ENCODE peak calls at places on chromosomes 13 and 19, in nine cellular contexts. F, M, Z, A, H, O, K, J and V are unnamed samples.

GRCh38 chr19:38061294-38061693 is 154.3 kb downstream of the SIPA1L3 start:
- DNase-seq in M (peak), Z (no peak), F (peak), A (no peak), H (peak), O (no peak), K (peak), J (peak), V (peak)

GRCh38 chr13:60617863-60618733 is 221.1 kb downstream of the TDRD3 start:
- DNase-seq in H (peak), A (no peak), O (no peak), F (peak), M (no peak), K (peak), J (peak), Z (no peak), V (peak)

GRCh38 chr13:80438521-80438920 is 97.6 kb upstream of the SPRY2 start:
- DNase-seq in K (no peak), Z (no peak), J (no peak), A (no peak), O (no peak), F (no peak), H (no peak), M (no peak), V (no peak)

GRCh38 chr13:66162470-66162869 is 1067.7 kb downstream of the PCDH9 start:
- DNase-seq in J (no peak), M (no peak), O (no peak), F (no peak), Z (no peak), A (no peak), K (no peak), H (no peak), V (no peak)

GRCh38 chr13:73254827-73255226 is 196.0 kb downstream of the KLF5 start:
- DNase-seq in K (no peak), A (no peak), M (no peak), J (no peak), H (peak), Z (no peak), F (no peak), O (no peak), V (no peak)

GRCh38 chr13:90414691-90415596 is 932.5 kb upstream of the MIR17HG start:
- DNase-seq in K (peak), J (peak), F (peak), O (no peak), A (no peak), H (peak), Z (no peak), M (peak), V (peak)

GRCh38 chr13:21361123-21361522 is 98.0 kb downstream of the ZDHHC20 start:
- DNase-seq in Z (no peak), F (no peak), H (no peak), J (no peak), M (no peak), O (no peak), K (no peak), A (no peak), V (no peak)

GRCh38 chr13:21297452-21297851 is 121.0 kb downstream of the MRPL57 start:
- DNase-seq in A (no peak), K (no peak), H (no peak), M (no peak), F (no peak), J (no peak), O (no peak), Z (no peak), V (peak)

GRCh38 chr13:47904891-47905290 is 96.2 kb downstream of the SUCLA2 start:
- DNase-seq in M (no peak), F (no peak), O (no peak), Z (no peak), A (no peak), J (no peak), H (no peak), K (no peak), V (no peak)

GRCh38 chr13:109784590-109785140 is 1.7 kb downstream of the IRS2 start:
- DNase-seq in M (no peak), Z (peak), K (peak), A (peak), O (peak), F (peak), J (peak), H (peak), V (peak)

GRCh38 chr13:113421673-113422270 is 31.5 kb downstream of the ADPRHL1 start:
- DNase-seq in J (no peak), F (peak), A (no peak), Z (no peak), O (no peak), H (no peak), M (peak), K (peak), V (peak)

GRCh38 chr13:51647067-51647466 is 62.8 kb downstream of the WDFY2 start:
- DNase-seq in O (no peak), M (no peak), Z (no peak), A (no peak), F (no peak), K (no peak), J (no peak), H (no peak), V (no peak)

GRCh38 chr13:41178040-41178439 is 16.3 kb downstream of the KBTBD7 start:
- DNase-seq in M (no peak), A (no peak), Z (no peak), F (peak), O (no peak), H (no peak), K (peak), J (no peak), V (peak)

GRCh38 chr13:72884111-72884510 is 102.2 kb downstream of the PIBF1 start:
- DNase-seq in O (no peak), M (no peak), J (no peak), A (no peak), F (peak), H (no peak), K (no peak), Z (no peak), V (peak)

GRCh38 chr19:55253842-55254624 is 4.8 kb downstream of the PPP6R1 start:
- DNase-seq in M (no peak), Z (no peak), F (no peak), H (no peak), A (no peak), O (peak), J (no peak), K (no peak), V (no peak)

GRCh38 chr13:32720026-32720425 is 133.8 kb downstream of the PDS5B start:
- DNase-seq in K (peak), H (no peak), M (no peak), A (no peak), J (no peak), Z (no peak), O (no peak), F (peak), V (peak)

GRCh38 chr13:75153834-75154233 is 328.1 kb downstream of the TBC1D4 start:
- DNase-seq in F (peak), O (no peak), H (no peak), J (no peak), Z (no peak), K (no peak), M (no peak), A (no peak), V (peak)

GRCh38 chr19:15448778-15449619 is 757 bp downstream of the WIZ start:
- DNase-seq in K (no peak), F (peak), H (no peak), M (no peak), O (peak), Z (no peak), J (no peak), A (no peak), V (peak)
- TF ChIP-seq CTCF in K (no peak), F (no peak), H (no peak), M (no peak), O (no peak), Z (no peak), J (no peak), A (no peak), V (no peak)

DNA sequence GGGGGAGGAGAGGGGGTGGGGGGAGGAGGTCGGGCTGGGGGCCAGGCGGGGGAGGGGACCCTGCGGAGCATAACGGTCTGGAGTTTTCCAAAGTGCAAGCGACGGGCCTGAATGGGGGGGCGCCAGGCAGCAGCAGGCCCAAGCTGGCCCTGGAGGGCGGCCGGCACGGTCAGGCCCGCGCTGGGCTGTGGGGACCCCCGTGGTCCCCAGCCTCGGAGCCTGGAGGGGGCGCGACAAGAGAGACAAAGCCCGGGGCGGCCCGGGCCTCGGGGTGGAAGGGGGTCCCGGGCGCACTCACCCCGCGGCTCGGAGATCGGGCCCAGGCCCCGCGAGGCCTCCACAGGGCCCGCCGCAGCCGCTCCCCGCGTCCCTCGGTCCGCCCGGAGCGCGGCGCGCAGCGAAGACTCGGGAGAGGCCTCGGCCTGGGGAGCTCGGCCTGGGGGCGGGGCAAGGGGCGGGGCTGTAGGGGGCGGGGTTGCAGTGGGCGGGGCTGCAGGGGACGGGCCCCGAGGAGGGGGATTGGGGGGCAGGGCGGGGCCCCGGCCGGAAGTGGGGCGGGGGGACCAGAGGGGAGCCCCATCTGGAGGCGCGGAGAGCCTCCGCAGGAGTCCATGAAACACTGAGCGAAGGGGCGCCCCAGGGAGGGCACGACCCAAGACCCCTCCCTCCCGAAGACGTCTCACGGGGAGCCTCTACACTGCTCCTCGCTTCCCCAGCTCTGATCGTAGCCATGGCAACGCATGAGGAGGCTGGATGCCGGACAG is 47.6 kb downstream of the PTPRS start:
- DNase-seq in K (peak), O (peak), Z (peak), H (peak), A (peak), M (peak), J (peak), F (peak), V (peak)
- H3K4me3 ChIP-seq in K (peak), O (peak), Z (peak), H (peak), A (peak), M (peak), J (peak), F (peak), V (peak)

GRCh38 chr13:63636231-63636993 is 2220.8 kb upstream of the PCDH20 start:
- DNase-seq in M (no peak), F (peak), A (no peak), J (no peak), H (peak), K (no peak), Z (no peak), O (no peak), V (peak)
- TF ChIP-seq CTCF in M (peak), F (peak), A (no peak), J (peak), H (peak), K (peak), Z (no peak), O (peak), V (peak)

DNA sequence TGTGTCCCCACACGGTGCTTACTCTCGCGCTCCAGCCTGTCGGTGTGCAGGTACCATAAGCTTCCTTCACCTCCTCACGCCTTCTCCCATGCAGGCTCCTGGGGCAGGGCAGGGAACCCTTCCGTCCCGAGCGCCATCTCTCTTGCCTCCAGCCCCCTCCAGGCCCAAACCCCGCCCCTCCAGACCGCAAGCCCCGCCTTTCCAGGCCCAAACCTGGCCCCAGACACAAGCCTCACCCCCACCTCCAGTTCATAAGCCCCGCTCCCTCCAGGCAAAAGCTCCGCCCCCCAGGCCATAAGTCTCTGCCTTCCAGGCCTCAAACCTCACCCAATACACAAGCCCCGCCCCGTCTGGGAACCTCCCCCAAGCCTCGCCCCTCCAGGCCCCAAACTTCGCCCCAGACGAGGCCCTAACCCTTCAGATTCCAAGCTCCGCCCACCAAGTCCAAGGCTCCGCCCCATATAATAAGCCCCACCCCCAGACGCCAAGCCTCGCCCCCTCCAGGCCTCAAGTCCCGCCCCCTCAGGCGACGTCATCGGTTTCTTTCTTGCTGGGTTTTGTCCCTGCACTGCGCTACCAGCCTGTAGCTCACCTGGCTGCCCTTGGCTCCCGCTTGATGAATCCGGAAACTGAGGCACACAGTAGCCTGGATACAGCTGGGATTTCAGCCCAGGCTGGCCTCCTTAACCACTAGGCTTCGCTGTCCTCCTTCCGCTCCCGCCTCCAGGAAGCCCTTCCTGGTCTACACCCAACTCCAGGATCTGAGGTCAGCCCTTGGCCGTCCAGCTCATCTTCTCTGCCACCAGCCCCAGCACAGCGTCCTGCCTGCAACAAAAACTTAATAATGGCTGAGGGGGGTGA is 16.1 kb downstream of the MKNK2 start:
- DNase-seq in H (peak), F (peak), J (no peak), M (no peak), K (peak), A (no peak), Z (no peak), O (peak), V (peak)
- H3K4me3 ChIP-seq in H (no peak), F (no peak), J (no peak), M (no peak), K (no peak), A (no peak), Z (no peak), O (no peak), V (no peak)

GRCh38 chr13:30442854-30443379 is 20.6 kb downstream of the UBE2L5 start:
- DNase-seq in A (no peak), K (no peak), F (no peak), M (no peak), H (no peak), O (no peak), J (no peak), Z (no peak), V (no peak)

GRCh38 chr13:30450066-30450465 is 15.7 kb downstream of the HMGB1 start:
- DNase-seq in F (no peak), K (no peak), A (no peak), O (no peak), M (no peak), Z (no peak), H (no peak), J (no peak), V (no peak)

GRCh38 chr13:30443957-30444404 is 21.7 kb downstream of the UBE2L5 start:
- DNase-seq in J (no peak), O (no peak), F (no peak), Z (no peak), M (no peak), H (no peak), K (no peak), A (no peak), V (no peak)

GRCh38 chr13:30448441-30448840 is 17.3 kb downstream of the HMGB1 start:
- DNase-seq in K (no peak), M (no peak), A (no peak), O (no peak), Z (no peak), J (no peak), H (no peak), F (no peak), V (no peak)

GRCh38 chr13:30446122-30446500 is 19.6 kb downstream of the HMGB1 start:
- DNase-seq in M (no peak), K (no peak), F (no peak), A (no peak), J (no peak), O (no peak), H (no peak), Z (no peak), V (no peak)
- TF ChIP-seq CTCF in M (no peak), K (no peak), F (no peak), A (no peak), J (no peak), O (no peak), H (no peak), Z (no peak), V (no peak)